ENCODE peak calls at places on chromosomes 5 and 9, in nine cellular contexts. L, G, H, K, O, P, U, B and X are unnamed samples.
A peak's percentile ranks its signal among the peaks of the same experiment; 100 is the strongest.

GRCh38 chr9:126947529-126947928 is 32.9 kb downstream of the RALGPS1 start:
- DNase-seq in L (no peak), G (no peak), H (peak; percentile 42), K (peak; percentile 21), O (no peak), P (peak; percentile 61), U (no peak), B (no peak), X (no peak)

GRCh38 chr5:140794594-140795258 is at the start of gene PCDHA2:
- DNase-seq in L (no peak), G (no peak), H (no peak), K (no peak), O (no peak), P (no peak), U (no peak), B (no peak), X (no peak)

GRCh38 chr5:82396871-82397514 is 118.8 kb upstream of the RPS23 start:
- DNase-seq in L (no peak), G (no peak), H (no peak), K (peak; percentile 92), O (peak; percentile 9), P (no peak), U (no peak), B (no peak), X (no peak)

GRCh38 chr9:70924380-70924779 is 197.0 kb downstream of the TRPM3 start:
- DNase-seq in L (no peak), G (no peak), H (no peak), K (no peak), O (no peak), P (no peak), U (no peak), B (no peak), X (no peak)

GRCh38 chr5:24475101-24475500 is 169.7 kb downstream of the CDH10 start:
- DNase-seq in L (no peak), G (no peak), H (no peak), K (no peak), O (no peak), P (no peak), U (no peak), B (no peak), X (no peak)

GRCh38 chr9:90331826-90332575 is 310.6 kb downstream of the DIRAS2 start:
- DNase-seq in L (no peak), G (no peak), H (no peak), K (no peak), O (no peak), P (no peak), U (no peak), B (no peak), X (no peak)

GRCh38 chr5:127517110-127517479 is 345 bp upstream of the PRRC1 start:
- DNase-seq in L (no peak), G (no peak), H (no peak), K (no peak), O (no peak), P (no peak), U (no peak), B (no peak), X (no peak)

GRCh38 chr9:96232539-96233241 is 69.3 kb downstream of the HSD17B3 start:
- DNase-seq in L (no peak), G (no peak), H (no peak), K (peak; percentile 61), O (no peak), P (peak; percentile 59), U (peak; percentile 31), B (peak; percentile 4), X (peak; percentile 26)

GRCh38 chr9:84851935-84852585 is 182.5 kb downstream of the NTRK2 start:
- DNase-seq in L (no peak), G (no peak), H (peak; percentile 91), K (peak; percentile 52), O (no peak), P (no peak), U (no peak), B (no peak), X (no peak)